ENCODE peak calls at places on chromosomes 11 and 22, in four cellular contexts. B, U, I and D are unnamed samples.
A peak's percentile ranks its signal among the peaks of the same experiment; 100 is the strongest.

GRCh38 chr22:27195516-27195915 is 538.1 kb downstream of the MIAT start:
- DNase-seq in I (no peak), U (no peak), B (no peak), D (no peak)

GRCh38 chr11:3808846-3809623 is 675 bp downstream of the PGAP2 start:
- DNase-seq in U (peak; percentile 57), I (no peak), B (peak; percentile 28), D (peak; percentile 70)

GRCh38 chr22:43006016-43006505 is 8.9 kb downstream of the PACSIN2 start:
- DNase-seq in U (no peak), I (no peak), B (no peak), D (no peak)

GRCh38 chr11:63769044-63769718 is 606 bp upstream of the ZFTA start:
- DNase-seq in B (no peak), I (no peak), U (peak; percentile 54), D (no peak)

GRCh38 chr22:32628626-32629587 is 154.3 kb downstream of the FBXO7 start:
- DNase-seq in I (no peak), B (no peak), U (peak; percentile 41), D (no peak)

GRCh38 chr11:77100166-77101042 is 2.2 kb upstream of the OMP start:
- DNase-seq in B (no peak), I (no peak), U (no peak), D (no peak)

GRCh38 chr11:128904872-128905344 is 13.8 kb downstream of the KCNJ5 start:
- DNase-seq in U (peak; percentile 25), B (no peak), I (no peak), D (peak; percentile 32)

GRCh38 chr22:22410121-22410520 is 98.4 kb downstream of the ZNF280B start:
- DNase-seq in I (no peak), B (no peak), U (no peak), D (no peak)

GRCh38 chr22:37345863-37346514 is 63.7 kb downstream of the CYTH4 start:
- DNase-seq in U (peak; percentile 97), B (no peak), I (no peak), D (peak; percentile 85)

GRCh38 chr11:8811571-8811970 is 99.4 kb upstream of the AKIP1 start:
- DNase-seq in I (no peak), U (peak; percentile 84), B (no peak), D (no peak)

GRCh38 chr11:43832536-43832935 is 48.1 kb upstream of the ALKBH3 start:
- DNase-seq in I (no peak), B (no peak), U (no peak), D (peak; percentile 62)

GRCh38 chr22:34973926-34974325 is 92.0 kb upstream of the ISX start:
- DNase-seq in U (peak; percentile 71), I (no peak), B (no peak), D (no peak)

GRCh38 chr11:8218840-8219239 is 44.8 kb downstream of the LMO1 start:
- DNase-seq in U (no peak), B (no peak), I (no peak), D (no peak)

GRCh38 chr22:25062378-25063095 is 110.0 kb downstream of the KIAA1671 start:
- DNase-seq in I (no peak), B (peak; percentile 61), U (no peak), D (no peak)

GRCh38 chr22:44752285-44753188 is at the start of gene ARHGAP8:
- DNase-seq in U (no peak), B (no peak), I (no peak), D (no peak)

GRCh38 chr11:65663634-65664200 is 1.0 kb upstream of the RELA start:
- DNase-seq in U (peak; percentile 66), I (no peak), B (no peak), D (peak; percentile 56)

GRCh38 chr11:116217006-116217405 is 555.8 kb downstream of the BUD13 start:
- DNase-seq in I (no peak), U (peak; percentile 29), B (no peak), D (no peak)

GRCh38 chr22:29344137-29344536 is 28.6 kb upstream of the RASL10A start:
- DNase-seq in U (peak; percentile 98), B (no peak), I (no peak), D (peak; percentile 86)

GRCh38 chr11:60925685-60926267 is 1.5 kb downstream of the TMEM132A start:
- DNase-seq in B (no peak), I (no peak), U (peak; percentile 73), D (peak; percentile 94)

GRCh38 chr11:19244084-19244483 is 3.3 kb upstream of the E2F8 start:
- DNase-seq in B (no peak), I (no peak), U (no peak), D (peak; percentile 42)

GRCh38 chr22:36541831-36542391 is 12.9 kb upstream of the EIF3D start:
- DNase-seq in U (peak; percentile 90), I (no peak), B (no peak), D (peak; percentile 78)

GRCh38 chr11:118064956-118065355 is 11.9 kb upstream of the TMPRSS4 start:
- DNase-seq in I (no peak), B (no peak), U (no peak), D (no peak)

GRCh38 chr11:2275334-2276279 is 5.2 kb upstream of the ASCL2 start:
- DNase-seq in B (no peak), U (no peak), I (no peak), D (no peak)

GRCh38 chr11:122101625-122102291 is 14.3 kb downstream of the BLID start:
- DNase-seq in B (no peak), I (no peak), U (peak; percentile 93), D (peak; percentile 41)